ENCODE peak calls at places on chromosome 22, in six cellular contexts. C is stomach, L is astrocyte, N is fibroblast of pulmonary artery, P is NB4, K is HCT116. Q is an unnamed sample.

GRCh38 chr22:41021039-41021654 is 70.0 kb downstream of the RBX1 start:
- DNase-seq in C (no peak), L (no peak), N (no peak), P (peak; percentile 16), K (no peak), Q (no peak)

GRCh38 chr22:42515896-42516295 is 3.7 kb downstream of the RRP7A start:
- DNase-seq in C (no peak), L (no peak), N (no peak), P (no peak), K (no peak), Q (no peak)

GRCh38 chr22:46100401-46101105 is 49.8 kb upstream of the PPARA start:
- DNase-seq in C (no peak), L (no peak), N (no peak), P (no peak), K (no peak), Q (no peak)

GRCh38 chr22:43389227-43389836 is 22.5 kb upstream of the MPPED1 start:
- DNase-seq in C (no peak), L (no peak), N (no peak), P (no peak), K (no peak), Q (no peak)

GRCh38 chr22:46961591-46962290 is 199.3 kb downstream of the TBC1D22A start:
- DNase-seq in C (peak; percentile 16), L (no peak), N (no peak), P (no peak), K (no peak), Q (no peak)

GRCh38 chr22:44389926-44390925 is 77.5 kb upstream of the SHISAL1 start:
- DNase-seq in C (no peak), L (no peak), N (no peak), P (no peak), K (no peak), Q (no peak)

GRCh38 chr22:21055880-21056319 is 10.2 kb downstream of the LRRC74B start:
- DNase-seq in C (no peak), L (no peak), N (no peak), P (peak; percentile 63), K (no peak), Q (no peak)

GRCh38 chr22:32803020-32803758 is 1.7 kb downstream of the TIMP3 start:
- DNase-seq in C (no peak), L (peak; percentile 77), N (no peak), P (peak; percentile 16), K (no peak), Q (peak; percentile 52)

GRCh38 chr22:42360348-42360747 is 71.9 kb downstream of the NFAM1 start:
- DNase-seq in C (peak; percentile 83), L (no peak), N (no peak), P (no peak), K (no peak), Q (no peak)

GRCh38 chr22:20404881-20405280 is 10.9 kb downstream of the ZNF74 start:
- DNase-seq in C (no peak), L (no peak), N (no peak), P (no peak), K (no peak), Q (no peak)

GRCh38 chr22:19359554-19360299 is 68.2 kb upstream of the CLTCL1 start:
- DNase-seq in C (no peak), L (no peak), N (no peak), P (no peak), K (no peak), Q (no peak)

GRCh38 chr22:27383896-27384295 is 417.7 kb downstream of the MN1 start:
- DNase-seq in C (no peak), L (no peak), N (no peak), P (no peak), K (no peak), Q (no peak)

GRCh38 chr22:24146190-24146616 is 35.1 kb upstream of the SUSD2 start:
- DNase-seq in C (peak; percentile 58), L (peak; percentile 59), N (peak; percentile 75), P (peak; percentile 95), K (no peak), Q (peak; percentile 87)

GRCh38 chr22:19393704-19394103 is 37.8 kb downstream of the HIRA start:
- DNase-seq in C (no peak), L (no peak), N (no peak), P (no peak), K (no peak), Q (no peak)

GRCh38 chr22:22558972-22559603 is at the start of gene PRAME:
- DNase-seq in C (peak; percentile 40), L (no peak), N (peak; percentile 39), P (peak; percentile 89), K (peak; percentile 80), Q (peak; percentile 55)

GRCh38 chr22:22021160-22021750 is 38.7 kb upstream of the TOP3B start:
- DNase-seq in C (no peak), L (no peak), N (no peak), P (no peak), K (no peak), Q (no peak)

GRCh38 chr22:41725510-41726110 is 26.3 kb downstream of the MEI1 start:
- DNase-seq in C (no peak), L (no peak), N (no peak), P (peak; percentile 53), K (no peak), Q (no peak)

GRCh38 chr22:43136255-43136654 is 6.9 kb downstream of the MCAT start:
- DNase-seq in C (peak; percentile 58), L (no peak), N (peak; percentile 55), P (peak; percentile 70), K (no peak), Q (peak; percentile 59)

GRCh38 chr22:24445481-24446290 is 18.3 kb downstream of the ADORA2A start:
- DNase-seq in C (no peak), L (no peak), N (no peak), P (peak; percentile 77), K (no peak), Q (no peak)

GRCh38 chr22:19353363-19354131 is 62.0 kb upstream of the CLTCL1 start:
- DNase-seq in C (no peak), L (no peak), N (no peak), P (no peak), K (no peak), Q (no peak)

GRCh38 chr22:43570531-43571144 is 158.8 kb downstream of the MPPED1 start:
- DNase-seq in C (no peak), L (no peak), N (no peak), P (no peak), K (no peak), Q (no peak)

GRCh38 chr22:44702479-44703219 is 645 bp downstream of the PRR5 start:
- DNase-seq in C (peak; percentile 40), L (peak; percentile 30), N (peak; percentile 34), P (peak; percentile 38), K (no peak), Q (peak; percentile 50)

GRCh38 chr22:17832665-17833064 is 58.4 kb upstream of the BID start:
- DNase-seq in C (no peak), L (no peak), N (no peak), P (no peak), K (no peak), Q (no peak)

GRCh38 chr22:21755855-21756284 is 20.3 kb upstream of the YPEL1 start:
- DNase-seq in C (no peak), L (peak; percentile 75), N (peak; percentile 64), P (peak; percentile 22), K (no peak), Q (peak; percentile 79)

GRCh38 chr22:28909375-28909774 is 26.0 kb downstream of the ZNRF3 start:
- DNase-seq in C (no peak), L (peak; percentile 68), N (peak; percentile 34), P (no peak), K (no peak), Q (peak; percentile 54)

GRCh38 chr22:39230261-39231196 is 14.3 kb downstream of the PDGFB start:
- DNase-seq in C (no peak), L (no peak), N (no peak), P (no peak), K (no peak), Q (no peak)

GRCh38 chr22:19038728-19039447 is 83.3 kb downstream of the DGCR2 start:
- DNase-seq in C (no peak), L (no peak), N (no peak), P (no peak), K (no peak), Q (no peak)

GRCh38 chr22:17149073-17149815 is 9.8 kb downstream of the HDHD5 start:
- DNase-seq in C (peak; percentile 62), L (no peak), N (no peak), P (peak; percentile 31), K (no peak), Q (no peak)

GRCh38 chr22:44439356-44440223 is 58.4 kb downstream of the RTL6 start:
- DNase-seq in C (no peak), L (no peak), N (no peak), P (no peak), K (no peak), Q (no peak)

GRCh38 chr22:46075764-46076531 is 74.4 kb upstream of the PPARA start:
- DNase-seq in C (peak; percentile 24), L (no peak), N (no peak), P (no peak), K (no peak), Q (no peak)

GRCh38 chr22:29205598-29206371 is at the start of gene EMID1:
- DNase-seq in C (peak; percentile 61), L (no peak), N (peak; percentile 16), P (peak; percentile 69), K (no peak), Q (peak; percentile 26)

GRCh38 chr22:48045369-48045768 is 1282.9 kb downstream of the TBC1D22A start:
- DNase-seq in C (no peak), L (no peak), N (no peak), P (no peak), K (no peak), Q (no peak)

GRCh38 chr22:48049116-48049515 is 1286.7 kb downstream of the TBC1D22A start:
- DNase-seq in C (no peak), L (no peak), N (no peak), P (no peak), K (no peak), Q (no peak)

GRCh38 chr22:48047722-48048500 is 1285.5 kb downstream of the TBC1D22A start:
- DNase-seq in C (no peak), L (no peak), N (no peak), P (no peak), K (no peak), Q (no peak)

GRCh38 chr22:48042621-48043395 is 1280.4 kb downstream of the TBC1D22A start:
- DNase-seq in C (no peak), L (no peak), N (no peak), P (no peak), K (no peak), Q (no peak)

GRCh38 chr22:48044484-48045060 is 1282.1 kb downstream of the TBC1D22A start:
- DNase-seq in C (no peak), L (no peak), N (no peak), P (no peak), K (no peak), Q (no peak)
- TF ChIP-seq CTCF in C (no peak), L (no peak), N (no peak), P (no peak), K (no peak), Q (no peak)

GRCh38 chr22:31289335-31289734 is 3.0 kb downstream of the PIK3IP1 start:
- DNase-seq in C (peak; percentile 47), L (no peak), N (no peak), P (no peak), K (no peak), Q (no peak)
- H3K4me3 ChIP-seq in C (peak overlapping the region; percentile 60), L (no peak overlapping the region), N (no peak overlapping the region), P (no peak overlapping the region), K (no peak overlapping the region), Q (no peak overlapping the region)

GRCh38 chr22:37782340-37783168 is 25.2 kb upstream of the GCAT start:
- DNase-seq in C (no peak), L (peak; percentile 22), N (no peak), P (no peak), K (peak; percentile 97), Q (no peak)
- TF ChIP-seq CTCF in C (no peak), L (no peak), N (peak; percentile 2), P (no peak), K (peak; percentile 67), Q (peak; percentile 23)

GRCh38 chr22:35401863-35402262 is 1.9 kb downstream of the MCM5 start:
- DNase-seq in C (no peak), L (no peak), N (no peak), P (no peak), K (no peak), Q (no peak)
- H3K4me3 ChIP-seq in C (no peak overlapping the region), L (no peak overlapping the region), N (no peak overlapping the region), P (peak overlapping the region; percentile 82), K (no peak overlapping the region), Q (no peak overlapping the region)

Q was measured in choroid plexus epithelial cell.